ENCODE peak calls at places on chromosomes 11 and 22, in ten cellular contexts. Z, M, T, K, Y, O, J, C, N and I are unnamed samples. For H3K4me1, the result is how much of the 10 kb centered on the place peaks cover.

GRCh38 chr11:96306933-96307747 is 35.9 kb downstream of the MAML2 start:
- DNase-seq in Z (peak), T (no peak), J (peak), N (peak), C (peak), O (peak), K (peak), Y (no peak), M (peak), I (peak)

GRCh38 chr11:73270855-73271477 is 1.2 kb upstream of the P2RY6 start:
- DNase-seq in N (peak), Y (no peak), T (no peak), J (no peak), Z (no peak), M (no peak), C (no peak), K (no peak), O (no peak), I (no peak)

GRCh38 chr22:39994046-39994565 is 648 bp upstream of the FAM83F start:
- DNase-seq in T (no peak), Y (no peak), C (no peak), J (no peak), K (no peak), Z (no peak), M (no peak), O (no peak), N (no peak), I (no peak)

GRCh38 chr11:86687083-86687799 is 14.8 kb upstream of the ME3 start:
- DNase-seq in N (no peak), J (no peak), Y (no peak), C (no peak), O (peak), Z (no peak), M (no peak), T (no peak), K (no peak), I (no peak)

GRCh38 chr11:75233688-75234295 is 6.8 kb upstream of the TPBGL start:
- DNase-seq in O (peak), J (peak), M (no peak), T (no peak), C (peak), N (peak), Y (no peak), Z (no peak), K (peak), I (peak)

GRCh38 chr11:87290304-87290922 is 252.7 kb downstream of the TMEM135 start:
- DNase-seq in C (peak), Z (no peak), N (no peak), T (no peak), J (peak), Y (no peak), M (no peak), K (peak), O (peak), I (peak)

GRCh38 chr11:33116535-33116934 is 44.7 kb downstream of the CSTF3 start:
- DNase-seq in M (no peak), N (no peak), J (no peak), C (no peak), Y (no peak), O (peak), T (no peak), Z (no peak), K (peak), I (no peak)

GRCh38 chr22:22848364-22848866 is 39.2 kb upstream of the IGLL5 start:
- DNase-seq in Y (peak), N (peak), J (peak), O (peak), M (peak), K (peak), C (peak), T (peak), Z (peak), I (peak)

GRCh38 chr11:2987881-2988280 is 4.2 kb downstream of the NAP1L4 start:
- DNase-seq in Y (no peak), J (no peak), M (no peak), O (peak), T (no peak), K (no peak), Z (no peak), C (no peak), N (no peak), I (no peak)

GRCh38 chr11:126863294-126863997 is 137.1 kb downstream of the KIRREL3 start:
- DNase-seq in O (no peak), N (no peak), Z (no peak), J (no peak), C (no peak), K (no peak), Y (no peak), T (no peak), M (no peak), I (no peak)

GRCh38 chr11:101128571-101129202 is 926 bp downstream of the PGR start:
- DNase-seq in N (no peak), O (no peak), M (peak), J (peak), Y (peak), T (peak), K (no peak), Z (peak), C (peak), I (no peak)

GRCh38 chr11:62444271-62444833 is 25.5 kb downstream of the SCGB1A1 start:
- DNase-seq in K (no peak), T (peak), C (peak), Y (peak), M (peak), J (no peak), N (peak), O (peak), Z (peak), I (peak)

GRCh38 chr11:31870609-31871309 is 59.6 kb upstream of the PAX6 start:
- DNase-seq in C (peak), M (no peak), Z (peak), T (peak), O (peak), K (peak), J (peak), N (peak), Y (no peak), I (peak)

GRCh38 chr11:65873280-65874156 is 918 bp upstream of the EFEMP2 start:
- DNase-seq in Y (peak), J (peak), N (peak), Z (peak), O (peak), M (peak), K (peak), C (peak), T (peak), I (peak)

GRCh38 chr11:47536925-47537324 is 16.0 kb downstream of the CELF1 start:
- DNase-seq in Z (no peak), K (no peak), J (no peak), N (no peak), Y (no peak), O (no peak), T (no peak), C (no peak), M (no peak), I (no peak)

GRCh38 chr11:11814614-11815452 is 26.9 kb upstream of the USP47 start:
- DNase-seq in K (no peak), T (no peak), C (no peak), M (no peak), Z (no peak), N (no peak), J (no peak), Y (no peak), O (no peak), I (no peak)

GRCh38 chr22:44664149-44664548 is 37.9 kb upstream of the PRR5 start:
- DNase-seq in T (peak), Y (peak), C (no peak), N (peak), K (no peak), M (no peak), Z (peak), O (peak), J (no peak), I (no peak)

GRCh38 chr11:61111060-61111435 is 8.8 kb downstream of the CD5 start:
- DNase-seq in Z (no peak), T (no peak), K (no peak), J (no peak), C (no peak), N (no peak), O (no peak), Y (no peak), M (no peak), I (no peak)
- H3K27ac ChIP-seq in Z (no peak), T (no peak), K (no peak), J (no peak), C (no peak), N (no peak), O (no peak), Y (no peak), M (no peak), I (no peak)

GRCh38 chr11:117059611-117060010 is 38.6 kb downstream of the SIK3 start:
- DNase-seq in K (no peak), C (no peak), Z (no peak), O (no peak), Y (no peak), N (no peak), J (no peak), M (no peak), T (no peak), I (no peak)
- TF ChIP-seq CTCF in K (no peak), C (no peak), Z (no peak), O (no peak), Y (no peak), N (no peak), J (no peak), M (no peak), T (no peak), I (no peak)

DNA sequence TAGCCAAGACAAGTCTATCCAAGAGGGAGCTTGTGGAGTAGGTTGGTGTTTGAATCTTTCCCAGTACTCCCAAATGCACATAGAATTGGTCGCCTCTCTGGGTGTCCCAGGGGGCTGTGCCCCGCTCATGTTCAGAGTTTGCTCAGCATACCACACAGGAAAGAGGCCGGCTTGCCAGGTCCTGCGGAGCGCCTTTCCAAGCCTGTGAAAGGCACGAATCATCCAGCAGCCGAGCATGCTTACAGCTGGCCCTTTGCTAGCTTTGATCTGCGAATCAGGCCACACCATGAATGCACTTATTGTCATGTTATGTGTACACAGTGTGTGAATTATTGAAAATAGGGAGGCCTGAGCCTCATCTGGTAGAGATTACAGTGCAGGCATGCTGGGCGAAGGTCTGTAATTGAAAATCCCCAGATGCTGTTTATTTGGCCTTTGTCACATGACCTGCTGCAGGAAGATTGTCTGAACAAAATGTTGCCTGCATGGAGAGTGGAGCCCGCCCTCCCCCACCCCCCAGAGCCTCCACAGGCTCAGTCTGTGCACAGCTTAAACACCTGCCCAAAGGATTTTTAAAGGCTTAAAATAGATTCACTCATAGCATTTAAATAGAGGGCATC is 163.3 kb upstream of the RASSF10 start:
- DNase-seq in C (peak), N (peak), T (peak), Y (no peak), M (peak), J (peak), Z (no peak), K (no peak), O (peak), I (peak)
- H3K4me1 ChIP-seq in C (half or more), N (under half), T (under half), Y (under half), M (under half), J (half or more), Z (half or more), K (under half), O (under half), I (half or more)

GRCh38 chr11:128462802-128463385 is 124.5 kb downstream of the ETS1 start:
- DNase-seq in C (peak), Z (no peak), J (no peak), K (no peak), M (no peak), O (no peak), N (no peak), T (no peak), Y (no peak), I (no peak)
- H3K27ac ChIP-seq in C (no peak), Z (peak), J (no peak), K (no peak), M (peak), O (peak), N (peak), T (peak), Y (peak), I (no peak)